ENCODE peak calls at places on chromosome 9, in five cellular contexts. X is A549, F is ovary, Y is endothelial cell of umbilical vein, M is HepG2. Z is an unnamed sample.

GRCh38 chr9:95336281-95336680 is 18.8 kb upstream of the FANCC start:
- DNase-seq in M (peak; percentile 30), F (no peak), X (peak; percentile 49), Y (peak; percentile 4), Z (peak; percentile 50)

GRCh38 chr9:1208185-1208584 is 158.0 kb downstream of the DMRT2 start:
- DNase-seq in Y (no peak), F (no peak), M (no peak), X (no peak), Z (no peak)

GRCh38 chr9:35340046-35340445 is 149.9 kb upstream of the RUSC2 start:
- DNase-seq in X (no peak), M (no peak), F (no peak), Y (no peak), Z (no peak)

GRCh38 chr9:87577746-87578145 is 80.1 kb downstream of the DAPK1 start:
- DNase-seq in X (no peak), M (no peak), F (no peak), Y (no peak), Z (no peak)

GRCh38 chr9:121748080-121748479 is 96.6 kb downstream of the DAB2IP start:
- DNase-seq in X (no peak), Y (no peak), M (no peak), F (peak; percentile 43), Z (no peak)

GRCh38 chr9:133928248-133928764 is 63.8 kb downstream of the VAV2 start:
- DNase-seq in X (no peak), F (no peak), Y (no peak), M (no peak), Z (no peak)

GRCh38 chr9:91043786-91044185 is 242.2 kb downstream of the SYK start:
- DNase-seq in F (no peak), M (no peak), Y (no peak), X (no peak), Z (no peak)

GRCh38 chr9:14515564-14516198 is 177.6 kb downstream of the ZDHHC21 start:
- DNase-seq in F (no peak), X (no peak), M (no peak), Y (no peak), Z (no peak)

GRCh38 chr9:132181796-132182521 is 20.1 kb downstream of the NTNG2 start:
- DNase-seq in F (no peak), Y (no peak), X (no peak), M (no peak), Z (no peak)

GRCh38 chr9:13971910-13972655 is 341.9 kb downstream of the NFIB start:
- DNase-seq in F (no peak), X (no peak), Y (peak; percentile 36), M (no peak), Z (no peak)

GRCh38 chr9:81964216-81965171 is 21.2 kb downstream of the SPATA31D3 start:
- DNase-seq in Y (no peak), M (no peak), X (no peak), F (no peak), Z (no peak)

GRCh38 chr9:93205896-93206575 is 22.1 kb downstream of the WNK2 start:
- DNase-seq in Y (no peak), X (no peak), M (no peak), F (no peak), Z (no peak)

GRCh38 chr9:113410207-113411158 is at the start of the genes C9orf43 and POLE3:
- DNase-seq in Y (peak; percentile 97), X (peak; percentile 97), M (peak; percentile 91), F (peak; percentile 95), Z (peak; percentile 98)
- TF ChIP-seq POLR2A in Y (peak; percentile 72), X (peak; percentile 72), M (peak; percentile 81), F (peak; percentile 76), Z (peak; percentile 88)

DNA sequence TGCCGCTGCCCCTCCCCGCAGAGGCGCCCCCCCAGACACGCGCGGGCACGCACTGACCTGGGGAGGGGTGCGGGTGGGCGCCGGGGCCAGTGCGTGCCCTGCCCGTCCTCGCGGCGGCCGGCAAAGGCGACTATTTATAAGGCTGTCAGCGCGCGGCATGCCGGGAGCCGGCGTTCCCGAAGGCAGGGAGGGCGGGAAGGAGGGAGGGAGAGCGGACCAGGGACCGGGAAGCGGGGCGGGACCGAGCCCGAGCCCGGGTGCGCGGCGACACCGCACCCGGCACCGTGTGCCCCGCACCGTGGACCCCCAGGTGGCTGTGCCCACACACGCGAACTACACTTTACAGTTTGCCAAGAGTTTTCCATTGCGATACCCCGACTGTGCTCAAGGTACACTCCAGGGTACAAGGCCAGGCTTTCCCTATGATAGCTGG is at the start of gene AK1:
- DNase-seq in X (no peak), M (no peak), F (peak; percentile 87), Y (peak; percentile 63), Z (peak; percentile 62)
- TF ChIP-seq POLR2A in X (peak; percentile 59), M (no peak), F (peak; percentile 28), Y (peak; percentile 86), Z (peak; percentile 39)

DNA sequence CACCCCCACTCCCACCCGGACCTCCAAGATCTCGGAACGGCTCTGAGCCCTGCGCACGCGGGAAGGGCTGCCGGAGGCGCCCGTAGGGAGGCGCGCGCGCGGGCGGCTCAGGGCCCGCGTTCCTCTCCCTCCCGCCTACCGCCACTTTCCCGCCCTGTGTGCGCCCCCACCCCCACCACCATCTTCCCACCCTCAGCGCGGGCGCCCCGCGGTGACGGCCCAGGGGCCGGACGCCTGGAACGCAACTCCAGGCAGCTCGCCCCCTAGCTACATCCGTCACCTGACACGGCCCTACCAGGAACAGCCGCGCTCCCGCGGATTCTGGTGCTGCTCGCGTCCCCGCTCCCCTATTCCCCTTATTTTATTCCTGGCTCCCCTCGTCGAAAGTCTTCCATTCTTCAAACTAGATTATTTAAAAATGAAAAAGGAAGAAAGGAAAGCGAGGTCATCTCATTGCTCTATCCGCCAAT is at the start of gene CDKN2B-AS1:
- DNase-seq in Y (peak; percentile 74), M (no peak), F (peak; percentile 38), X (no peak), Z (peak; percentile 82)
- TF ChIP-seq POLR2A in Y (no peak), M (no peak), F (no peak), X (no peak), Z (no peak)

GRCh38 chr9:135907006-135907434 is 326 bp downstream of the CAMSAP1 start:
- DNase-seq in M (no peak), F (no peak), X (peak; percentile 46), Y (no peak), Z (no peak)

GRCh38 chr9:135909371-135909770 is 2.0 kb upstream of the CAMSAP1 start:
- DNase-seq in X (no peak), M (no peak), F (no peak), Y (no peak), Z (no peak)

GRCh38 chr9:135906291-135907005 is 898 bp downstream of the CAMSAP1 start:
- DNase-seq in M (no peak), Y (peak; percentile 65), X (peak; percentile 33), F (peak; percentile 48), Z (peak; percentile 65)

GRCh38 chr9:135908334-135909204 is 1.2 kb upstream of the CAMSAP1 start:
- DNase-seq in X (no peak), Y (peak; percentile 57), F (peak; percentile 19), M (no peak), Z (no peak)

DNA sequence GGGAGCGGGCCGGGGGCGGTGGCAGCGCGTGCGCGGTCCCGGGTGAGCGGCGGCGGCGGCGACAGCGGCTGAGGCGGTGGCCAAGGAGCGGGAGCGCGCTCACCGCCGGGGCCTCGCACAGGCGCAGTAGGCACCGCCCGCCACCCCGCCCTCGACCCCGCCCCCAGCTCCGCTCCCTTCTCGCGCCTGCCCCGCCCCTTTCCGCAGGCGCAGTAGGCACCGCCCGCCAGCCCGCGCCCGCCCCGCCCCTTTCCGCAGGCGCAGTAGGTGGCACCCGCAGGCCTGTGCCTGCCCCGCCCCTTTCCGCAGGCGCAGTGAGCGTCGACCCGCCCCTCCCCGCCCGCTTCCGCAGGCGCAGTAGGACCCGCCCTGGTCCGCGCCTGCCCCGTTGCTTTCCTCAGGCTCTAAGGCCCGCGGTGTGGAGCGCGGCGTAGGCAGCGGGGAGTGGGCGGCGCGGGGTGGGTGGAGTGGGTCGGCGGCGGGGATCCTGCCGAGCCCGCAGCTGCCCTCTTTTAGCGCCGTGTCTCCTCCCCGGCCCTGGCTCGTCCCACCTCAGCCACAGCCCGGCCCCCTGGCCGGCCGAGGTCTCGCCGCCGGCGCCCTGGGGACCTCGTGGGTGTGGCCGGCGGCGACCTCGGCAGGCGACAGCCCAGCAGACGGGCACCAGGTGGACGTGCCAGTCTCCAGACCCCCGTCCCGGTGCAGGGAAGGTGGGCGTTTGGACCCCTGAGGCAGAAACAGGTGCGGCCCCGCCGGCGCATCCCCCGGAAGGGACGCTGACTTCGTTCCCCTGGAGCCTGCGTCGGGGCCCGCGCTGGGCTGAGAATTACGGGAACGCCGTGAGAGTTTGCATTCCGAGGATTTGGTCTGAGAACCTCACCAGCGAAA is at the start of gene CAMSAP1:
- DNase-seq in X (peak; percentile 95), Y (peak; percentile 95), F (peak; percentile 94), M (peak; percentile 77), Z (peak; percentile 96)
- TF ChIP-seq POLR2A in X (peak; percentile 77), Y (peak; percentile 45), F (peak; percentile 20), M (peak; percentile 30), Z (peak; percentile 29)

Z was measured in erythroblast.